ENCODE peak calls at places on chromosomes 11 and 22, in seven cellular contexts. One of them, this sample, is unnamed.

GRCh38 chr11:123145220-123145619 is 49.8 kb downstream of the CLMP start:
- DNase-seq in ELF-1: no peak
- DNase-seq in NCI-H524: no peak
- DNase-seq in GM20000: no peak
- DNase-seq in fibroblast of gingiva: peak
- DNase-seq in GM06990: no peak
- DNase-seq in EL: peak
- DNase-seq in this sample: no peak

GRCh38 chr11:80638296-80638695 is 1197.5 kb upstream of the TENM4 start:
- DNase-seq in EL: no peak
- DNase-seq in NCI-H524: no peak
- DNase-seq in fibroblast of gingiva: no peak
- DNase-seq in GM20000: no peak
- DNase-seq in GM06990: no peak
- DNase-seq in ELF-1: no peak
- DNase-seq in this sample: no peak

GRCh38 chr11:75492181-75492820 is 33.4 kb downstream of the GDPD5 start:
- DNase-seq in GM06990: peak
- DNase-seq in GM20000: peak
- DNase-seq in ELF-1: peak
- DNase-seq in NCI-H524: no peak
- DNase-seq in EL: peak
- DNase-seq in fibroblast of gingiva: no peak
- DNase-seq in this sample: no peak

GRCh38 chr22:35540600-35541253 is at the start of gene RASD2:
- DNase-seq in EL: peak
- DNase-seq in GM06990: no peak
- DNase-seq in GM20000: no peak
- DNase-seq in fibroblast of gingiva: no peak
- DNase-seq in ELF-1: no peak
- DNase-seq in NCI-H524: peak
- DNase-seq in this sample: peak

GRCh38 chr11:45089845-45090499 is 56.5 kb upstream of the PRDM11 start:
- DNase-seq in GM06990: no peak
- DNase-seq in fibroblast of gingiva: peak
- DNase-seq in EL: peak
- DNase-seq in NCI-H524: no peak
- DNase-seq in ELF-1: peak
- DNase-seq in GM20000: no peak
- DNase-seq in this sample: no peak

GRCh38 chr11:107457205-107457557 is 444 bp downstream of the CWF19L2 start:
- DNase-seq in fibroblast of gingiva: no peak
- DNase-seq in NCI-H524: no peak
- DNase-seq in GM06990: peak
- DNase-seq in GM20000: peak
- DNase-seq in EL: peak
- DNase-seq in ELF-1: no peak
- DNase-seq in this sample: peak

GRCh38 chr22:41904450-41905410 is 10.1 kb downstream of the SHISA8 start:
- DNase-seq in GM06990: peak
- DNase-seq in EL: no peak
- DNase-seq in GM20000: no peak
- DNase-seq in fibroblast of gingiva: no peak
- DNase-seq in NCI-H524: no peak
- DNase-seq in ELF-1: no peak
- DNase-seq in this sample: no peak

GRCh38 chr11:3341298-3341697 is 37.6 kb downstream of the ZNF195 start:
- DNase-seq in fibroblast of gingiva: no peak
- DNase-seq in GM20000: peak
- DNase-seq in EL: peak
- DNase-seq in NCI-H524: peak
- DNase-seq in GM06990: no peak
- DNase-seq in ELF-1: peak
- DNase-seq in this sample: peak

GRCh38 chr11:126359431-126360048 is 4.1 kb downstream of the ST3GAL4 start:
- DNase-seq in EL: peak
- DNase-seq in ELF-1: no peak
- DNase-seq in GM20000: no peak
- DNase-seq in NCI-H524: peak
- DNase-seq in fibroblast of gingiva: peak
- DNase-seq in GM06990: no peak
- DNase-seq in this sample: peak

GRCh38 chr11:60130496-60130895 is 42.0 kb downstream of the MS4A2 start:
- DNase-seq in ELF-1: peak
- DNase-seq in GM06990: no peak
- DNase-seq in EL: peak
- DNase-seq in fibroblast of gingiva: no peak
- DNase-seq in NCI-H524: peak
- DNase-seq in GM20000: peak
- DNase-seq in this sample: peak

GRCh38 chr11:125886997-125887372 is 483 bp upstream of the HYLS1 start:
- DNase-seq in GM20000: peak
- DNase-seq in NCI-H524: no peak
- DNase-seq in ELF-1: no peak
- DNase-seq in fibroblast of gingiva: peak
- DNase-seq in GM06990: peak
- DNase-seq in EL: peak
- DNase-seq in this sample: peak

GRCh38 chr11:124865902-124866851 is 945 bp downstream of the ROBO3 start:
- DNase-seq in EL: peak
- DNase-seq in fibroblast of gingiva: peak
- DNase-seq in NCI-H524: peak
- DNase-seq in GM20000: peak
- DNase-seq in GM06990: peak
- DNase-seq in ELF-1: peak
- DNase-seq in this sample: no peak

GRCh38 chr11:45847908-45848316 is 637 bp downstream of the CRY2 start:
- DNase-seq in ELF-1: peak
- DNase-seq in fibroblast of gingiva: peak
- DNase-seq in EL: peak
- DNase-seq in GM06990: peak
- DNase-seq in GM20000: peak
- DNase-seq in NCI-H524: no peak
- DNase-seq in this sample: peak

GRCh38 chr11:37394236-37394870 is 796.3 kb upstream of the RAG2 start:
- DNase-seq in EL: no peak
- DNase-seq in GM06990: no peak
- DNase-seq in ELF-1: peak
- DNase-seq in fibroblast of gingiva: no peak
- DNase-seq in NCI-H524: no peak
- DNase-seq in GM20000: no peak
- DNase-seq in this sample: no peak

GRCh38 chr11:43681543-43681942 is 1.0 kb downstream of the HSD17B12 start:
- DNase-seq in EL: peak
- DNase-seq in fibroblast of gingiva: peak
- DNase-seq in GM06990: no peak
- DNase-seq in GM20000: no peak
- DNase-seq in ELF-1: no peak
- DNase-seq in NCI-H524: no peak
- DNase-seq in this sample: no peak

GRCh38 chr11:112961146-112961668 is at the start of gene NCAM1:
- DNase-seq in EL: peak
- DNase-seq in ELF-1: peak
- DNase-seq in NCI-H524: peak
- DNase-seq in fibroblast of gingiva: peak
- DNase-seq in GM06990: peak
- DNase-seq in GM20000: peak
- DNase-seq in this sample: peak

GRCh38 chr11:12111482-12112149 is 1.2 kb downstream of the MICAL2 start:
- DNase-seq in GM20000: no peak
- DNase-seq in fibroblast of gingiva: no peak
- DNase-seq in ELF-1: no peak
- DNase-seq in GM06990: no peak
- DNase-seq in NCI-H524: no peak
- DNase-seq in EL: no peak
- DNase-seq in this sample: no peak

GRCh38 chr11:13169709-13170108 is 107.9 kb upstream of the BMAL1 start:
- DNase-seq in fibroblast of gingiva: peak
- DNase-seq in GM20000: no peak
- DNase-seq in ELF-1: no peak
- DNase-seq in EL: peak
- DNase-seq in GM06990: no peak
- DNase-seq in NCI-H524: no peak
- DNase-seq in this sample: no peak

GRCh38 chr11:66002648-66003225 is 434 bp downstream of the BANF1 start:
- DNase-seq in GM20000: peak
- DNase-seq in fibroblast of gingiva: peak
- DNase-seq in ELF-1: no peak
- DNase-seq in EL: no peak
- DNase-seq in NCI-H524: no peak
- DNase-seq in GM06990: no peak
- DNase-seq in this sample: peak